ENCODE peak calls at places on chromosomes 11 and 22, in six cellular contexts. T is K562, Z is A549, V is NB4, O is HepG2, Q is endothelial cell of umbilical vein. D is an unnamed sample.

GRCh38 chr11:123235687-123236261 is 40.7 kb upstream of the CLMP start:
- DNase-seq in Q (no peak), Z (no peak), V (no peak), T (no peak), O (no peak), D (no peak)

GRCh38 chr11:119108151-119108856 is 1.2 kb downstream of the C2CD2L start:
- DNase-seq in Z (no peak), V (peak), Q (no peak), O (peak), T (peak), D (no peak)

GRCh38 chr11:8081591-8082021 is 595 bp downstream of the TUB start:
- DNase-seq in O (no peak), V (no peak), T (no peak), Q (peak), Z (peak), D (no peak)

GRCh38 chr22:41642711-41643110 is 21.6 kb downstream of the XRCC6 start:
- DNase-seq in Q (no peak), O (no peak), Z (no peak), T (no peak), V (no peak), D (no peak)

GRCh38 chr22:44352378-44353062 is 39.8 kb upstream of the SHISAL1 start:
- DNase-seq in Z (no peak), Q (no peak), O (no peak), T (no peak), V (no peak), D (no peak)

GRCh38 chr11:75762885-75763284 is 5.7 kb upstream of the DGAT2 start:
- DNase-seq in V (peak), Z (peak), O (peak), T (no peak), Q (no peak), D (no peak)

GRCh38 chr22:42419328-42419881 is 12.8 kb downstream of the NFAM1 start:
- DNase-seq in V (peak), Q (no peak), Z (no peak), T (no peak), O (no peak), D (peak)

GRCh38 chr22:44336962-44337657 is 24.4 kb upstream of the SHISAL1 start:
- DNase-seq in O (no peak), Q (no peak), T (no peak), V (no peak), Z (no peak), D (no peak)

GRCh38 chr11:105229257-105229656 is 89.7 kb upstream of the CARD18 start:
- DNase-seq in Q (no peak), O (no peak), T (no peak), Z (no peak), V (no peak), D (no peak)

GRCh38 chr22:26322179-26322905 is 106.7 kb upstream of the ASPHD2 start:
- DNase-seq in Q (no peak), V (no peak), O (no peak), Z (no peak), T (no peak), D (no peak)

GRCh38 chr11:70503878-70504240 is 105.5 kb downstream of the CTTN start:
- DNase-seq in Q (no peak), V (no peak), T (no peak), Z (no peak), O (no peak), D (no peak)

GRCh38 chr22:32874330-32874729 is 72.8 kb downstream of the TIMP3 start:
- DNase-seq in Z (no peak), V (no peak), Q (no peak), O (no peak), T (no peak), D (no peak)

GRCh38 chr11:76096552-76096951 is 109.8 kb downstream of the WNT11 start:
- DNase-seq in Q (no peak), V (no peak), T (no peak), O (no peak), Z (peak), D (no peak)

GRCh38 chr11:112511906-112512305 is 251.2 kb upstream of the PLET1 start:
- DNase-seq in T (no peak), Q (no peak), O (no peak), V (no peak), Z (no peak), D (no peak)

GRCh38 chr11:113184498-113184897 is 129.9 kb upstream of the TTC12 start:
- DNase-seq in O (peak), Q (no peak), T (no peak), Z (peak), V (peak), D (no peak)

GRCh38 chr22:36935694-36936093 is 22.3 kb downstream of the CSF2RB start:
- DNase-seq in Q (no peak), T (no peak), O (no peak), Z (no peak), V (no peak), D (no peak)

GRCh38 chr22:36937319-36938027 is 24.0 kb downstream of the CSF2RB start:
- DNase-seq in O (no peak), V (no peak), T (no peak), Z (no peak), Q (no peak), D (no peak)

GRCh38 chr22:36934940-36935610 is 21.6 kb downstream of the CSF2RB start:
- DNase-seq in Q (no peak), O (no peak), V (no peak), T (no peak), Z (no peak), D (no peak)

GRCh38 chr22:36938028-36938425 is 24.6 kb downstream of the CSF2RB start:
- DNase-seq in Q (no peak), Z (no peak), O (no peak), T (no peak), V (no peak), D (no peak)

DNA sequence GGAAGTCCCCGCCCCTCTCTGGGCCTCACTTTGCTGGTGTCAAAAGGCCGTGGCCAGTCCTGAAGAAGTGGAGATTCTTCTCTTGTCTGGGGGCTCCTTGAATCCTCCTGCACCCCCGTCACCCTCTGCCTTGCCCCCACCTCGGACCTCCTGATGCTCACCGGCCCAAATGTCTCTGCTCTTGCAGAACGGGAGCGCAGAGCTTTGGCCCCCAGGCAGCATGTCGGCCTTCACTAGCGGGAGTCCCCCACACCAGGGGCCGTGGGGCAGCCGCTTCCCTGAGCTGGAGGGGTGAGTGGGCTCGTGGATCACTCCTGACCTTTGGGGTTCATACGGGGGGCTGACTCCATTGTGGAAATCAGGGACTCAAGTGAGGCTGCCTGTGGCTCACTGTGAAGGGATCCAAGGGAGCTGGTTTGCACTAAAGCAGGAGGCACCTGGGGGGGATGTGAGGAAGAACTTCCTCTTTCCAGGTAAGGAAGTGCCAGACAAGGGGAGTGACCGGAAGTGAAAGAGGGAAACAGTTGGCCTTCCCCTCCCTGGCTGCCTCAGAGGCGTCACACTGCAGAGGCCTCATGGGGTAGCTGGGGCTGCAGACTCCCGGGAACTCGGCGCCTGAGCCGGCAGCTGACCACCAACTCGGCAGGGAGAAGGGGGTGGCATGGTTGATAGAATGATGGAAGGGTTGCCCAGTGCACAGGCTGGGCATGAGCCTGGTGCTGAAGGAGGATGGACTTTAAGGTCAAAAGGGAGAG is 23.1 kb downstream of the CSF2RB start:
- DNase-seq in V (peak), O (no peak), Q (no peak), Z (no peak), T (no peak), D (no peak)
- TF ChIP-seq MYC in V (no peak), O (no peak), Q (no peak), Z (no peak), T (no peak), D (no peak)

GRCh38 chr11:134074346-134074745 is 5.5 kb downstream of the JAM3 start:
- DNase-seq in T (no peak), V (no peak), Z (no peak), O (no peak), Q (peak), D (no peak)

GRCh38 chr11:134071306-134071705 is 2.4 kb downstream of the JAM3 start:
- DNase-seq in O (no peak), Q (no peak), T (no peak), Z (no peak), V (no peak), D (no peak)

GRCh38 chr11:134069426-134069921 is 602 bp downstream of the JAM3 start:
- DNase-seq in V (no peak), O (no peak), Z (no peak), T (no peak), Q (peak), D (no peak)

GRCh38 chr11:134069996-134070845 is 1.3 kb downstream of the JAM3 start:
- DNase-seq in Q (no peak), T (no peak), Z (no peak), V (no peak), O (no peak), D (no peak)

GRCh38 chr11:134071766-134072403 is 3.0 kb downstream of the JAM3 start:
- DNase-seq in T (no peak), Z (no peak), O (no peak), Q (no peak), V (no peak), D (no peak)
- TF ChIP-seq MYC in T (no peak), Z (no peak), O (no peak), Q (no peak), V (no peak), D (no peak)

DNA sequence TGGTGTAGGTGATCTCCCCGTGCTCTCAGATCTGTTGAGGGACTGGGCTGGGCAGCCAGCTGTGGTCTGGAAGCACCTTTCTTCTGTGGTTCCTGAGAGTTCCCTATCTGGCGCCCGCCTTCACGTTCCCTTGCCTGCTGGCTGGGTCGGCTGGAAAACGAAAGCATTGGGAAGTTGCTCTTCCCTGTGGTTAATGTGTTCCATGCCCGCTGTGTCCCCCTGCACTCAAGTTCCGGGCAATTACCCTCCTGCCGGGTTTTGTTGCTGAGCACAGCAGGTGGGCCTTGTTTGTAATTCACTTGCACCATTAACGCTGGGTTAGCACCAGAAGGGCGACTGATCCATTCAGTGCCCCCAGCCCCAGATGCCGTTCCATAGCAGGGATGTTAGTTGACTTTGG is 134.1 kb downstream of the GRIK4 start:
- DNase-seq in Q (no peak), Z (no peak), T (no peak), O (no peak), V (no peak), D (no peak)
- TF ChIP-seq MYC in Q (no peak), Z (no peak), T (no peak), O (no peak), V (no peak), D (no peak)

GRCh38 chr11:10387209-10388083 is 67.6 kb upstream of the AMPD3 start:
- DNase-seq in V (no peak), T (no peak), Z (no peak), Q (peak), O (no peak), D (no peak)

GRCh38 chr11:10385696-10386095 is 69.4 kb upstream of the AMPD3 start:
- DNase-seq in Z (no peak), T (no peak), V (no peak), O (no peak), Q (no peak), D (no peak)

GRCh38 chr11:10386861-10387208 is 68.2 kb upstream of the AMPD3 start:
- DNase-seq in Q (no peak), Z (no peak), T (no peak), O (no peak), V (no peak), D (no peak)

GRCh38 chr11:10388096-10388495 is 67.0 kb upstream of the AMPD3 start:
- DNase-seq in T (no peak), Z (no peak), O (no peak), Q (no peak), V (no peak), D (no peak)

DNA sequence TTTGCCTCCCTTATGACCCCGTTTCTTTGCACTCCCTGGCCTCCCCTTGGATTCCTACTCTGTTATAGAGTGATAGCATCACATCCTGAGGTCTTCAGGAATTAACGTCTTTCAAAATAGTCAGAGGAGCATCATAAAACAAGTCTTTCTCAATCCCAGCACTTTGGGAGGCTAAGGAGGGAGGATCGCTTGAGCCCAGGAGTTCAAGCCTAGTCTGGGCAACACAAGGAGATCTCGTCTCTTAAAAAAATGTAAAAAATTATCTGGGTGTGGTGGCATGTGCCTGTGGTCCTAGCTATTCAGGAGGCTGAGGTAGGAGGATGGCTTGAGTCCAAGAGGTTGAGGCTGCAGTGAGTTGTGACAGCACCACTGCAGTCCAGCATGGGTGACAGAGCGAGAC is 68.7 kb upstream of the AMPD3 start:
- DNase-seq in O (no peak), Q (no peak), V (no peak), T (no peak), Z (no peak), D (no peak)
- TF ChIP-seq MYC in O (no peak), Q (no peak), V (no peak), T (no peak), Z (no peak), D (no peak)

DNA sequence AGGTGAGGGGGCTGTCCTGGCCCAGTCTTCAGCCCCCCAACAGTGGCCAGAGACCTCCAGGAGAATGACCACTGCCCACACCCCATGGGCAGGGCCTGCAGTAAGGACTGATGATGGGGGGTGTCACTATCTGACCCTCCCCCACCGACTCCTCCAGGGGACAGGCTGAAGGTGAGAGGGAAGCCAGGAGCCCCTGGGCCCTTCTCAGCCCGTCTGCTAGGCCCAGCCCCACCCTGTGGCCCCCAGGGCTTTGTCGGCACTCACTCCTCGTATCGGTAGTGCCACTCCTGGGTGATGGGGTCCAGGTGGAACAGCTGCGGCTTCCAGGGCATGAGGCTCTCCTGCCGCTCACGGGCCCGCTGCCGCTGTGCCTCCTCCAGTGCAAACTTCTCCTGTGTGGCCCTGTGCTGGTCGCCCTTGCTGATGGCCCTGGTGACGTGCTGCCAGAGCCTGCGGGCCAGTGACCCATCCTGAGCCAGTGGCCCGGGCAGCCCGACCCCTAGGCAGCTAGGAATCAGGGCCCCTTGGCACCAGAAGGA is 35.4 kb upstream of the CARS1 start:
- DNase-seq in O (no peak), T (no peak), Z (no peak), V (peak), Q (no peak), D (no peak)
- TF ChIP-seq MYC in O (no peak), T (no peak), Z (no peak), V (no peak), Q (no peak), D (no peak)

GRCh38 chr11:35029979-35030378 is 109.0 kb upstream of the CD44 start:
- DNase-seq in V (peak), Q (no peak), T (peak), O (no peak), Z (peak), D (peak)

GRCh38 chr11:35033011-35033410 is 106.0 kb upstream of the CD44 start:
- DNase-seq in O (no peak), T (no peak), Z (no peak), V (no peak), Q (no peak), D (no peak)

GRCh38 chr11:35034401-35034800 is 104.6 kb upstream of the CD44 start:
- DNase-seq in T (no peak), O (no peak), Z (no peak), V (no peak), Q (no peak), D (no peak)

GRCh38 chr11:35031869-35032268 is 107.1 kb upstream of the CD44 start:
- DNase-seq in V (no peak), O (no peak), Z (no peak), T (no peak), Q (peak), D (no peak)

GRCh38 chr11:35030716-35031213 is 108.2 kb upstream of the CD44 start:
- DNase-seq in O (no peak), Q (peak), V (peak), Z (peak), T (peak), D (no peak)
- TF ChIP-seq MYC in O (no peak), Q (no peak), V (no peak), Z (no peak), T (no peak), D (no peak)

DNA sequence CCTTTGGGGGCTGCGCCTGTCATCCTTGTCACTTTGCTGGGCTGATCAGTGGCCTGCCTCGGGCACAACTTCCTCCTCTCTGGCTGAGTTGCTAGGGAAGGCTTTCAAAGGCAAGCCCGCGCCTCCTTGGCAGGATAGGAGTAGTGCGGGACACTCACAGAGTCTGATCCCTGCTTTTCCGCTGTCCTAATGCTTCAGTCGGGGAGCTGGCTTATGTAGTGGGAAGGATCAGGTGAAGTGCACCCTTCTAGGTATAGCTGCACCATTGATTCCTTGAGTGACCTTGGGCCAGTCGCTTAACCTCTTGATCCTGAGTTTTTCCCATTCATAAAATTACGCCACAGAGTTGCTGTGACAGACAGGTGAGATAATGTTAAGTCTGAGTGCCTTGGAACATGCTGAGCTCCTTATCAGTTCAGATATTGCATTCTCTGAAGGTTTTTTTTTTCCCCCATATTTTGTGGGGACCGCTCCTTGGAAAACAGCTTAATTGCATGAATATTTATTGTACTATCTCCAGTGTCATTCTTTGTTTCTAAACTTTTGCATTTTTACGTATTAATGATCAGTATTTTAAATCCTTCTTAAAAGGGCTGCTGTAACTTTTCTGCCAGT is 943 bp downstream of the IPO7 start:
- DNase-seq in Z (peak), O (peak), Q (no peak), T (peak), V (peak), D (no peak)
- TF ChIP-seq MYC in Z (no peak), O (no peak), Q (no peak), T (no peak), V (no peak), D (no peak)

GRCh38 chr11:91694331-91694730 is 530.3 kb upstream of the FAT3 start:
- DNase-seq in V (no peak), T (no peak), O (no peak), Q (no peak), Z (no peak), D (no peak)
- TF ChIP-seq MYC in V (no peak), T (no peak), O (no peak), Q (no peak), Z (no peak), D (no peak)

DNA sequence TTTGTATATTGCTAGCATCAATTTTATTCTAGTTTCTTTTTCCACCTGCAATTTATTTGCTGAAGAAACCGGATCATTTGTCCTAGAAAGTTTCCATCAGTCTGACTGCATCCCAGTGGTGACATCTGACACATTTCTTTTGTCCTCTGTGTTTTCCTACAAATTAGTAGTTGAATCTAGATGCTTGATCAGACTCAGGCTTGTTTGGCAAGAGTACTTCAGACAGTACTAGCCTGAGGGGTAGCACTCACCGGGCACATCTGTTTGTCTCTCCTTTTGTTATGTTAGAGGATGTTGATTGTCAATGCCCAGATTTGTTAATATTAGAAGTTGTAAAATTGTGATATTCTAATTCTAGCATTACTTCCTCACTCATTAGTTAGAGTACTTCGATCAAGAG is 204.8 kb downstream of the SWAP70 start:
- DNase-seq in V (no peak), O (no peak), Z (no peak), Q (no peak), T (no peak), D (no peak)
- TF ChIP-seq MYC in V (no peak), O (no peak), Z (no peak), Q (no peak), T (no peak), D (no peak)

GRCh38 chr11:14641801-14642200 is 1.8 kb upstream of the PDE3B start:
- DNase-seq in Z (no peak), T (no peak), V (no peak), O (no peak), Q (no peak), D (no peak)

GRCh38 chr11:14636119-14636518 is 7.5 kb upstream of the PDE3B start:
- DNase-seq in T (no peak), Q (no peak), Z (no peak), O (no peak), V (peak), D (no peak)

GRCh38 chr11:14637868-14638409 is 5.7 kb upstream of the PDE3B start:
- DNase-seq in T (no peak), O (no peak), Q (no peak), Z (no peak), V (no peak), D (no peak)

GRCh38 chr11:14635559-14635958 is 8.0 kb upstream of the PDE3B start:
- DNase-seq in V (no peak), T (no peak), Z (no peak), Q (no peak), O (no peak), D (no peak)

GRCh38 chr11:14638561-14638960 is 5.0 kb upstream of the PDE3B start:
- DNase-seq in Z (no peak), T (no peak), V (peak), O (no peak), Q (no peak), D (no peak)
- TF ChIP-seq MYC in Z (no peak), T (no peak), V (no peak), O (no peak), Q (no peak), D (no peak)

D was measured in GM12878.